ENCODE peak calls at places on chromosomes 5 and 9, in four cellular contexts. One of them, this sample, is unnamed.

GRCh38 chr9:90702431-90702830 is 59.8 kb upstream of the DIRAS2 start:
- DNase-seq in progenitor cell of endocrine pancreas: no peak
- DNase-seq in GM23248: no peak
- DNase-seq in amniotic epithelial cell: no peak
- DNase-seq in this sample: no peak

GRCh38 chr5:89929834-89930233 is 479.7 kb downstream of the CETN3 start:
- DNase-seq in progenitor cell of endocrine pancreas: no peak
- DNase-seq in GM23248: peak
- DNase-seq in amniotic epithelial cell: peak
- DNase-seq in this sample: peak

GRCh38 chr5:174732040-174733020 is 7.9 kb downstream of the MSX2 start:
- DNase-seq in progenitor cell of endocrine pancreas: no peak
- DNase-seq in GM23248: no peak
- DNase-seq in amniotic epithelial cell: no peak
- DNase-seq in this sample: no peak

GRCh38 chr5:148708854-148709253 is 54.5 kb upstream of the HTR4 start:
- DNase-seq in progenitor cell of endocrine pancreas: no peak
- DNase-seq in GM23248: no peak
- DNase-seq in amniotic epithelial cell: no peak
- DNase-seq in this sample: no peak

GRCh38 chr5:125612356-125613149 is 810.7 kb upstream of the GRAMD2B start:
- DNase-seq in progenitor cell of endocrine pancreas: no peak
- DNase-seq in GM23248: no peak
- DNase-seq in amniotic epithelial cell: no peak
- DNase-seq in this sample: no peak

GRCh38 chr5:72647806-72648205 is 140.6 kb upstream of the ZNF366 start:
- DNase-seq in progenitor cell of endocrine pancreas: no peak
- DNase-seq in GM23248: no peak
- DNase-seq in amniotic epithelial cell: peak
- DNase-seq in this sample: peak

GRCh38 chr9:70406446-70406862 is 8.0 kb downstream of the KLF9 start:
- DNase-seq in progenitor cell of endocrine pancreas: no peak
- DNase-seq in GM23248: peak
- DNase-seq in amniotic epithelial cell: peak
- DNase-seq in this sample: peak

GRCh38 chr5:179313849-179314521 is 31.3 kb downstream of the ADAMTS2 start:
- DNase-seq in progenitor cell of endocrine pancreas: no peak
- DNase-seq in GM23248: peak
- DNase-seq in amniotic epithelial cell: peak
- DNase-seq in this sample: peak

GRCh38 chr5:138339464-138339863 is 1.4 kb downstream of the FAM53C start:
- DNase-seq in progenitor cell of endocrine pancreas: no peak
- DNase-seq in GM23248: no peak
- DNase-seq in amniotic epithelial cell: no peak
- DNase-seq in this sample: no peak

This sample was measured in iris pigment epithelial cell.